ENCODE peak calls at places on chromosomes 1 and 21, in four cellular contexts. One of them, this sample, is unnamed.

GRCh38 chr1:157090771-157091170 is 8.8 kb downstream of the ETV3L start:
- DNase-seq in uterus: no peak
- DNase-seq in MM.1S: no peak
- DNase-seq in AG04450: no peak
- DNase-seq in this sample: no peak

GRCh38 chr1:57471995-57472394 is 48.1 kb upstream of the DAB1 start:
- DNase-seq in uterus: no peak
- DNase-seq in MM.1S: no peak
- DNase-seq in AG04450: no peak
- DNase-seq in this sample: no peak

GRCh38 chr21:35048706-35049617 is at the start of gene RUNX1:
- DNase-seq in uterus: no peak
- DNase-seq in MM.1S: peak
- DNase-seq in AG04450: no peak
- DNase-seq in this sample: peak

GRCh38 chr1:42679364-42679983 is 2.7 kb upstream of the YBX1 start:
- DNase-seq in uterus: no peak
- DNase-seq in MM.1S: no peak
- DNase-seq in AG04450: no peak
- DNase-seq in this sample: no peak

GRCh38 chr1:90761781-90762589 is 44.9 kb upstream of the BARHL2 start:
- DNase-seq in uterus: no peak
- DNase-seq in MM.1S: no peak
- DNase-seq in AG04450: no peak
- DNase-seq in this sample: no peak

GRCh38 chr1:1432951-1433803 is 2.3 kb upstream of the VWA1 start:
- DNase-seq in uterus: peak
- DNase-seq in MM.1S: no peak
- DNase-seq in AG04450: no peak
- DNase-seq in this sample: no peak

GRCh38 chr21:45867041-45867630 is 114.4 kb upstream of the COL6A1 start:
- DNase-seq in uterus: no peak
- DNase-seq in MM.1S: no peak
- DNase-seq in AG04450: no peak
- DNase-seq in this sample: no peak

GRCh38 chr1:16178596-16179497 is 23.0 kb upstream of the EPHA2 start:
- DNase-seq in uterus: no peak
- DNase-seq in MM.1S: no peak
- DNase-seq in AG04450: no peak
- DNase-seq in this sample: no peak

GRCh38 chr1:184150776-184151531 is 99.4 kb downstream of the TSEN15 start:
- DNase-seq in uterus: no peak
- DNase-seq in MM.1S: no peak
- DNase-seq in AG04450: no peak
- DNase-seq in this sample: no peak

GRCh38 chr1:1921459-1921862 is 2.4 kb upstream of the TMEM52 start:
- DNase-seq in uterus: no peak
- DNase-seq in MM.1S: no peak
- DNase-seq in AG04450: no peak
- DNase-seq in this sample: no peak

GRCh38 chr21:17784604-17785402 is 34.4 kb downstream of the C21orf91 start:
- DNase-seq in uterus: no peak
- DNase-seq in MM.1S: peak
- DNase-seq in AG04450: no peak
- DNase-seq in this sample: no peak

GRCh38 chr1:48495166-48495565 is 23.2 kb upstream of the SPATA6 start:
- DNase-seq in uterus: no peak
- DNase-seq in MM.1S: no peak
- DNase-seq in AG04450: no peak
- DNase-seq in this sample: no peak

GRCh38 chr21:15774590-15774989 is 44.8 kb downstream of the USP25 start:
- DNase-seq in uterus: no peak
- DNase-seq in MM.1S: no peak
- DNase-seq in AG04450: no peak
- DNase-seq in this sample: no peak

GRCh38 chr1:2404890-2405511 is 7.4 kb downstream of the PEX10 start:
- DNase-seq in uterus: no peak
- DNase-seq in MM.1S: no peak
- DNase-seq in AG04450: no peak
- DNase-seq in this sample: no peak

GRCh38 chr1:19661721-19662228 is 2.9 kb upstream of the HTR6 start:
- DNase-seq in uterus: no peak
- DNase-seq in MM.1S: peak
- DNase-seq in AG04450: no peak
- DNase-seq in this sample: peak

GRCh38 chr1:186325239-186325638 is 49.8 kb downstream of the TPR start:
- DNase-seq in uterus: no peak
- DNase-seq in MM.1S: no peak
- DNase-seq in AG04450: no peak
- DNase-seq in this sample: no peak
- TF ChIP-seq CTCF in uterus: no peak
- TF ChIP-seq CTCF in MM.1S: peak
- TF ChIP-seq CTCF in AG04450: peak
- TF ChIP-seq CTCF in this sample: peak

GRCh38 chr1:224589006-224589405 is 27.1 kb upstream of the CNIH3 start:
- DNase-seq in uterus: no peak
- DNase-seq in MM.1S: no peak
- DNase-seq in AG04450: no peak
- DNase-seq in this sample: no peak
- H3K27ac ChIP-seq in uterus: no peak
- H3K27ac ChIP-seq in MM.1S: no peak
- H3K27ac ChIP-seq in AG04450: no peak
- H3K27ac ChIP-seq in this sample: no peak

DNA sequence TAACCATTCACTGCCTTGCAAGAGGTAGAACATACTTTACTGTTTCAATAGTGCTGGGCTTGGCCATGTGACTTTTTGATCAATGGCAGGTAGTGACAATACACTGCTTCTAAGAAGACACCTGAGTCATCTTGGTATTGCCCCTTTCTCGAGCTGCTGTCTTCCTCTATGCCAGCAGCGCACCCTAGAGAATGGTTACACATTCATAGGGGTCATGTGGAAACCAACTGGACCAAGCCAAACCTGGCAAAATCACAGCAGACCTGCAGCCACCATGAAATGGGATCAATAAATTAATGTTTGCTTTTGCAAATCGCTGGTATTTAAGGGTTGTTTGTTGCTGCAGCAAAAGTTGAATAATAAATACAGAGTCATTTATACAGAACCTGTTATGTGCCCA is 122.3 kb downstream of the GRIK1 start:
- DNase-seq in uterus: no peak
- DNase-seq in MM.1S: no peak
- DNase-seq in AG04450: no peak
- DNase-seq in this sample: no peak
- TF ChIP-seq CTCF in uterus: no peak
- TF ChIP-seq CTCF in MM.1S: no peak
- TF ChIP-seq CTCF in AG04450: no peak
- TF ChIP-seq CTCF in this sample: no peak

GRCh38 chr1:22201023-22201422 is 58.1 kb upstream of the WNT4 start:
- DNase-seq in uterus: no peak
- DNase-seq in MM.1S: no peak
- DNase-seq in AG04450: no peak
- DNase-seq in this sample: no peak
- H3K27ac ChIP-seq in uterus: no peak
- H3K27ac ChIP-seq in MM.1S: no peak
- H3K27ac ChIP-seq in AG04450: no peak
- H3K27ac ChIP-seq in this sample: no peak

GRCh38 chr1:75615664-75616435 is 4.9 kb upstream of the SLC44A5 start:
- DNase-seq in uterus: no peak
- DNase-seq in MM.1S: peak
- DNase-seq in AG04450: no peak
- DNase-seq in this sample: no peak

GRCh38 chr1:75616436-75617433 is 5.8 kb upstream of the SLC44A5 start:
- DNase-seq in uterus: no peak
- DNase-seq in MM.1S: no peak
- DNase-seq in AG04450: no peak
- DNase-seq in this sample: no peak

GRCh38 chr1:75618382-75618781 is 7.5 kb upstream of the SLC44A5 start:
- DNase-seq in uterus: no peak
- DNase-seq in MM.1S: no peak
- DNase-seq in AG04450: no peak
- DNase-seq in this sample: no peak

GRCh38 chr1:75611014-75611413 is at the start of gene SLC44A5:
- DNase-seq in uterus: no peak
- DNase-seq in MM.1S: no peak
- DNase-seq in AG04450: no peak
- DNase-seq in this sample: no peak

GRCh38 chr1:75614455-75615379 is 3.8 kb upstream of the SLC44A5 start:
- DNase-seq in uterus: no peak
- DNase-seq in MM.1S: peak
- DNase-seq in AG04450: no peak
- DNase-seq in this sample: peak
- TF ChIP-seq CTCF in uterus: peak
- TF ChIP-seq CTCF in MM.1S: peak
- TF ChIP-seq CTCF in AG04450: peak
- TF ChIP-seq CTCF in this sample: peak

GRCh38 chr1:182059936-182060335 is 1.6 kb downstream of the ZNF648 start:
- DNase-seq in uterus: no peak
- DNase-seq in MM.1S: no peak
- DNase-seq in AG04450: no peak
- DNase-seq in this sample: no peak
- H3K27ac ChIP-seq in uterus: no peak
- H3K27ac ChIP-seq in MM.1S: no peak
- H3K27ac ChIP-seq in AG04450: no peak
- H3K27ac ChIP-seq in this sample: no peak

GRCh38 chr1:115068780-115069179 is 20.5 kb downstream of the TSPAN2 start:
- DNase-seq in uterus: no peak
- DNase-seq in MM.1S: no peak
- DNase-seq in AG04450: no peak
- DNase-seq in this sample: no peak

GRCh38 chr1:115070993-115071661 is 18.2 kb downstream of the TSPAN2 start:
- DNase-seq in uterus: no peak
- DNase-seq in MM.1S: no peak
- DNase-seq in AG04450: no peak
- DNase-seq in this sample: no peak

GRCh38 chr1:115069626-115070308 is 19.5 kb downstream of the TSPAN2 start:
- DNase-seq in uterus: no peak
- DNase-seq in MM.1S: no peak
- DNase-seq in AG04450: no peak
- DNase-seq in this sample: no peak

GRCh38 chr1:115067460-115067859 is 21.8 kb downstream of the TSPAN2 start:
- DNase-seq in uterus: no peak
- DNase-seq in MM.1S: no peak
- DNase-seq in AG04450: no peak
- DNase-seq in this sample: no peak

GRCh38 chr1:115069186-115069585 is 20.1 kb downstream of the TSPAN2 start:
- DNase-seq in uterus: peak
- DNase-seq in MM.1S: no peak
- DNase-seq in AG04450: no peak
- DNase-seq in this sample: no peak
- TF ChIP-seq CTCF in uterus: no peak
- TF ChIP-seq CTCF in MM.1S: no peak
- TF ChIP-seq CTCF in AG04450: no peak
- TF ChIP-seq CTCF in this sample: no peak

GRCh38 chr1:177305040-177306018 is 134.6 kb downstream of the BRINP2 start:
- DNase-seq in uterus: no peak
- DNase-seq in MM.1S: no peak
- DNase-seq in AG04450: no peak
- DNase-seq in this sample: no peak

GRCh38 chr1:177302365-177303044 is 131.7 kb downstream of the BRINP2 start:
- DNase-seq in uterus: no peak
- DNase-seq in MM.1S: no peak
- DNase-seq in AG04450: no peak
- DNase-seq in this sample: no peak

GRCh38 chr1:177306981-177307380 is 136.2 kb downstream of the BRINP2 start:
- DNase-seq in uterus: no peak
- DNase-seq in MM.1S: no peak
- DNase-seq in AG04450: no peak
- DNase-seq in this sample: no peak

GRCh38 chr1:177306019-177306415 is 135.3 kb downstream of the BRINP2 start:
- DNase-seq in uterus: no peak
- DNase-seq in MM.1S: no peak
- DNase-seq in AG04450: no peak
- DNase-seq in this sample: no peak

DNA sequence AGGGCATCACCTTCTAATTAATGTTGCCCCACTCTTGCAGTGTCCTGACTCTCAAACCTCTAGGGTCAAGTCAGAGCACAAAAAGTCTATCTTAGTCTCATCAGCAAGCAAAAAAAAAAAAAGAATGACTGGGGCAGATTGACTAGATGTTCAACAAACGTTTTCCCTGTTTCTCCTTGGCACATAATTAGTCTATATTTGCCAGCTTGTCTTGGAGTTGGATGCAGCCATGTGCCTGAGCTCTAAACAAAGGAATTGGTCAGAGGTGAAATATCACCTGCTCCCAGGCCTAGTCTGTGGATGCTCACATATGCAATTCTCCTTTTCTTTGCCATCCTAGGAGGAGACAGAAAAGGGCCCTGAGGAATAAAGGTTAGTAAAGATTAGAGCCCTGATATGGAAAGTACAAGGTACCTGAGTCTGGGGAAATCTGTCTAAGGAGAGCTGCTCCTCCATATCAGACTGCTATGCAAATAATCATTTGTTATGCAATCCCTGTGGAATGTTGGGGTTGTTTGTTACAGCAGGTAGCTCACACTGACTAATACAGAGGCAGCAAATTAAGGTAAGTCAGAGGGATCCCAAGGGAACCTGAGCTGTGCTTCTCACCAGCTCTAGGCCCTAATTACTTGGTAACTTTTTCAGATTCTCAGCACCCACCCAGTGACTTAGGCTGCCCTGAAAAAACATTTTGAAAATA is 130.8 kb downstream of the BRINP2 start:
- DNase-seq in uterus: no peak
- DNase-seq in MM.1S: no peak
- DNase-seq in AG04450: no peak
- DNase-seq in this sample: no peak
- H3K27ac ChIP-seq in uterus: no peak
- H3K27ac ChIP-seq in MM.1S: no peak
- H3K27ac ChIP-seq in AG04450: no peak
- H3K27ac ChIP-seq in this sample: no peak

DNA sequence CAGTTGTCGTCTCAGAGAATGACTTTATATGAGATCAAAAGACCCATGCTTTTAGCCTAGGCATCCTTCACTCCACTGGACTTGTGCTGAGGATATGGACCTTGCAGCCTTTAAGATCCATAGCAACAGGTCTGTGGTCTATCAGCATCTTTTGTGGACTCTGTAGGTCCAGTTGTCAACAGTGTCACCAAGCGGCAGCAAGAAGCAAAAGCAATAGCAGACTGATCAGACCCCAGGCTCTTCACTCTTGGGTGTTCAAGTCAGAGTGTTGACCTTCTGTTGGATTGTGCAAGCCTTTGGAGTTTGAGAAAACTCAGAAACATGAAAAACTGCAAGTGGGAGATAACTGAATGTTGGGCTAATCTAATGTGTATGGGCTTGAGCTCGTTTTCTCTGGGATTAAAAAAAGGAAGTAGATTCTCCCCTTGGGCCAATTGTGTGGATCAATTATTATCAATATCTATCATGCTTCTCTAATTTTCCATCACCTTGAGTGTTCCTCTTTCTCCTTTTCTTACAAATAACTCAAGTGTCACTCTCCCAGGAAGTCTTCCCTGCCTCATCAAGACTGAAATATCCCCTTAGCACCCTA is 144.2 kb downstream of the LYPLAL1 start:
- DNase-seq in uterus: no peak
- DNase-seq in MM.1S: no peak
- DNase-seq in AG04450: no peak
- DNase-seq in this sample: no peak
- TF ChIP-seq CTCF in uterus: no peak
- TF ChIP-seq CTCF in MM.1S: no peak
- TF ChIP-seq CTCF in AG04450: no peak
- TF ChIP-seq CTCF in this sample: no peak